ENCODE peak calls at places on chromosomes 1 and 21, in four cellular contexts. F is lower lobe of right lung, M is Caco-2, Z is stomach. N is an unnamed sample.

GRCh38 chr21:24225432-24225831 is 1381.8 kb downstream of the MRPL39 start:
- DNase-seq in F (no peak), M (no peak), Z (no peak), N (no peak)

GRCh38 chr1:81179239-81179638 is 621.5 kb upstream of the ADGRL2 start:
- DNase-seq in F (no peak), M (no peak), Z (no peak), N (no peak)

GRCh38 chr1:91790296-91790851 is 95.6 kb downstream of the TGFBR3 start:
- DNase-seq in F (no peak), M (no peak), Z (no peak), N (no peak)

GRCh38 chr1:14975119-14975518 is 178.4 kb upstream of the TMEM51 start:
- DNase-seq in F (no peak), M (no peak), Z (no peak), N (no peak)

GRCh38 chr1:43611950-43612349 is 38.0 kb upstream of the KDM4A start:
- DNase-seq in F (no peak), M (no peak), Z (no peak), N (no peak)

GRCh38 chr1:221698579-221699349 is 43.1 kb downstream of the DUSP10 start:
- DNase-seq in F (no peak), M (no peak), Z (no peak), N (no peak)

GRCh38 chr1:240906477-240906876 is 294.5 kb upstream of the GREM2 start:
- DNase-seq in F (no peak), M (no peak), Z (peak; percentile 58), N (no peak)

GRCh38 chr1:88371396-88371795 is 312.7 kb upstream of the PKN2 start:
- DNase-seq in F (no peak), M (no peak), Z (no peak), N (no peak)

GRCh38 chr1:226884966-226885820 is 14.8 kb downstream of the PSEN2 start:
- DNase-seq in F (no peak), M (no peak), Z (no peak), N (no peak)

GRCh38 chr1:197453376-197454058 is 185.5 kb downstream of the CRB1 start:
- DNase-seq in F (no peak), M (no peak), Z (no peak), N (no peak)

GRCh38 chr1:6496890-6497214 is 5.4 kb upstream of the PLEKHG5 start:
- DNase-seq in F (no peak), M (no peak), Z (no peak), N (no peak)
- H3K4me1 ChIP-seq in F (peaks cover 31% of the 10 kb centered on the region), M (peaks cover 6% of the 10 kb centered on the region), Z (peaks cover 32% of the 10 kb centered on the region), N (no peaks in the 10 kb centered on the region)

DNA sequence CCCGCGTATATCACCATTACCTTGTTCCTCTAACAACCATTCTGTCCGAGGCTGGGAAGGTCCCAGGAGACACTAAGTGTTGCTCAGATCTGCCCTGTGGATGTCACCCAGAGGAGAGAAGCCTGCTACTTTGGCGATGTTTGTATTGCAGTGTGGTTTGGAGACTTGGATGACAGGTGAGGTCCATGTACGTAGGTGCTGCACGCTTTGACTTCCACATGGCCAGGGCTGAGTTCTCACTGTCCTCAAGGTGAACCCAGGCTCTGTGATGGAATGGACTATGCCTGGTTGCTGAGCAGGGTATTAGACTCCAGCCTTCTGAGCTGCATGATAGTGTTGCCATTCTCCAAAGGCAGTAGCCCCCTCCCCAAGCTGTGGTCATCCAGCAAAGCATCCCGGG is 258.1 kb downstream of the TOMM20 start:
- DNase-seq in F (no peak), M (no peak), Z (no peak), N (no peak)
- H3K4me1 ChIP-seq in F (peaks cover 40% of the 10 kb centered on the region), M (peaks cover 27% of the 10 kb centered on the region), Z (peaks cover 21% of the 10 kb centered on the region), N (no peaks in the 10 kb centered on the region)

GRCh38 chr1:154972517-154973343 is 1.8 kb upstream of the CKS1B start:
- DNase-seq in F (peak; percentile 82), M (peak; percentile 93), Z (peak; percentile 83), N (peak; percentile 91)
- H3K4me1 ChIP-seq in F (peaks cover 63% of the 10 kb centered on the region), M (peaks cover 27% of the 10 kb centered on the region), Z (peaks cover 56% of the 10 kb centered on the region), N (no peaks in the 10 kb centered on the region)

GRCh38 chr1:109793089-109793485 is 29.4 kb upstream of the EPS8L3 start:
- DNase-seq in F (peak; percentile 17), M (no peak), Z (peak; percentile 4), N (no peak)

GRCh38 chr1:109790329-109790728 is 26.6 kb upstream of the EPS8L3 start:
- DNase-seq in F (no peak), M (no peak), Z (no peak), N (no peak)

GRCh38 chr1:109792056-109792831 is 28.5 kb upstream of the EPS8L3 start:
- DNase-seq in F (peak; percentile 75), M (peak; percentile 28), Z (peak; percentile 64), N (peak; percentile 73)

GRCh38 chr1:109790735-109791494 is 27.2 kb upstream of the EPS8L3 start:
- DNase-seq in F (peak; percentile 74), M (no peak), Z (peak; percentile 43), N (peak; percentile 70)

GRCh38 chr1:109791495-109792040 is 27.8 kb upstream of the EPS8L3 start:
- DNase-seq in F (peak; percentile 32), M (no peak), Z (peak; percentile 23), N (no peak)
- H3K4me1 ChIP-seq in F (peaks cover 69% of the 10 kb centered on the region), M (peaks cover 13% of the 10 kb centered on the region), Z (peaks cover 50% of the 10 kb centered on the region), N (no peaks in the 10 kb centered on the region)

GRCh38 chr21:44983421-44984206 is 43.8 kb downstream of the SLX9 start:
- DNase-seq in F (peak; percentile 29), M (no peak), Z (no peak), N (no peak)
- H3K4me1 ChIP-seq in F (peaks cover 6% of the 10 kb centered on the region), M (peaks cover 14% of the 10 kb centered on the region), Z (peaks cover 7% of the 10 kb centered on the region), N (no peaks in the 10 kb centered on the region)

DNA sequence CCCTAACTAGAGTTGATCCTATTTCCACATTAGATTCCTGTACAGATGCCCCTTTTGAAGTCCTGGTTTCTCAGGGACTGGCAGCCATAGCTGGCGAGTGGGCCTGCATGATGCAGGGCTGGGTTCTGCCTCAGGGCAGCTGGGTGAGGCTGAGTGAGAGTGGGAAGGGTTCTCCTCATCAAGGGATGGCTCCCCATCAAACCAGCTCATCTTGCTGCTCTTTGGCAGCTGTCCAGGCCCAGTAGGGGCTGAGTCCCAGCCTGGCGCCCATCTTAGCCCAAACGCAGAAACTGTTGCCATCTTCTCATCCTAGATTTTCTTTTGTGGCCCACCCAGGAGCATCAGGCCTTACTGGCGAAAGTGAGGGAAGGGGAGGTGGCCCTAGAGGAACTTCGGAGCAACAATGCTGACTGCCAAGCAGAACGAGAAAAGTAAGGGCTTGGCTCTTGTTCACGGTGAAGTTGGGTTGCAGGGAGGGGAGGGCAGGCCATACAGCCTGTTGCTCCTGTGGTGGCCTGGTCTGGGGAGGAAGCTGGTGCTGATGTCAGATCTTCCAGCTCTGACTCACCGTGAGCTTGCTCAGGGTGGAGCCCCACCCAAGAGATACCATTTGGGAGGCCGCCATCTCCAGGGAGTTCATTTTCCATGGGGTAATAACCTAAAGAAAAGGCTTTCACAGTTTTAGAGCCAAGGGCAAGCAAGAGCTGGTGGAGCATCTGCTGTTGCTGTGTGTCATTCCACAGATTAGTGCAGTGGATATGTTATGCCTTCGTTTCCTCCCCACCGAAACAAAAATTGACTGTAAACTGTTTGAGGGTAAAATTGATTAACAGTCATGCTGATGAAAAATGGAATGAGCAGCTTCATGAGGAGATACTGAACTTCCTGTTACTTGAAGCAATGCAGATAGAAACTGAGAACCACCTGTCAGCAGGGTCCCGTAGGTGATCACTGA is 34.7 kb downstream of the TUFT1 start:
- DNase-seq in F (no peak), M (no peak), Z (peak; percentile 57), N (no peak)
- H3K4me1 ChIP-seq in F (no peaks in the 10 kb centered on the region), M (peaks cover 4% of the 10 kb centered on the region), Z (peaks cover 8% of the 10 kb centered on the region), N (no peaks in the 10 kb centered on the region)

GRCh38 chr1:234720709-234721436 is 110.9 kb upstream of the IRF2BP2 start:
- DNase-seq in F (no peak), M (no peak), Z (no peak), N (no peak)

GRCh38 chr1:234724517-234725176 is 114.7 kb upstream of the IRF2BP2 start:
- DNase-seq in F (peak; percentile 78), M (peak; percentile 51), Z (peak; percentile 82), N (peak; percentile 91)

GRCh38 chr1:234721476-234722266 is 111.7 kb upstream of the IRF2BP2 start:
- DNase-seq in F (no peak), M (peak; percentile 55), Z (peak; percentile 78), N (no peak)

GRCh38 chr1:234722267-234722704 is 112.3 kb upstream of the IRF2BP2 start:
- DNase-seq in F (no peak), M (no peak), Z (no peak), N (no peak)

DNA sequence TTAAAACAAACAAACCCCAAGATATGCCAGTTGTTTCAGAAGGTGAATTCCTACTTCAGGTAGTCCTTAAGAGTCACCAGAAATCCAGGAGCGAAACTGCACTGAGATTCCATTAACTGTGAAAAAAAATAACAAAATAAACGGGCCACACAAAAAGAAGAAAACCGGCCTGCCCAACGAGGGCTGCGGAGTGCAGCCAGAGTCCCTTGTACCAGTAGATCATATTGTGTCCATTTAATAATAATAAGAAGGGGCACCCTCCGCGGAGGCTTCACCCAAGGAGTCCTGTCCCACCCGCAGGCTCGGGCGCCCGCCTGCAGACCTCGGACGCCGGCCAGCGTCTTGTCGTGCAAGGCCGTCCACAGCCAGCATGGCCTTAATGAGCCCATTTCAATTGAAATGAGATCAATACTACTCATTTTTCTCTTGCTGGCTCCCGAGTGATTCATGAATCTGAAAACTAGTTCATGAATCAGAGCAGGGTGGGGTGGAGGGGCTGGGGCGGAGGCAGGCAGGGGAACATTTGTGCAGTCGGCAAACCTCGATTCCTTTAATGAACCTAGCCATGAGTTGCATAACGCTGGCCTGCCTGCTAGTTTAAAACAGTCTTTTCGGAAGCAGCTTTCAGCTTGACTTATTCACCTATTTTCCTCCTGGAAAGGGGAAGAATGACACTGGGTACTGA is 113.1 kb upstream of the IRF2BP2 start:
- DNase-seq in F (no peak), M (no peak), Z (peak; percentile 68), N (peak; percentile 74)
- H3K4me1 ChIP-seq in F (peaks cover 96% of the 10 kb centered on the region), M (peaks cover 93% of the 10 kb centered on the region), Z (peaks cover 85% of the 10 kb centered on the region), N (peaks cover 10% of the 10 kb centered on the region)